ENCODE peak calls at places on chromosomes 13 and 19, in seven cellular contexts. X, N, M, A, G, Z and K are unnamed samples.

GRCh38 chr19:34588249-34588648 is 88.7 kb downstream of the SCGB2B2 start:
- DNase-seq in X (no peak), N (no peak), M (no peak), A (peak; percentile 10), G (no peak), Z (no peak), K (no peak)

GRCh38 chr19:13865243-13865577 is 11.7 kb upstream of the NANOS3 start:
- DNase-seq in X (no peak), N (no peak), M (no peak), A (no peak), G (no peak), Z (no peak), K (no peak)

GRCh38 chr19:42433503-42434260 is 6.5 kb upstream of the LIPE start:
- DNase-seq in X (peak; percentile 72), N (no peak), M (no peak), A (no peak), G (no peak), Z (peak; percentile 95), K (peak; percentile 67)

GRCh38 chr13:29993716-29994488 is 143.5 kb upstream of the UBL3 start:
- DNase-seq in X (no peak), N (no peak), M (no peak), A (no peak), G (no peak), Z (no peak), K (no peak)

GRCh38 chr19:42540071-42540553 is 11.8 kb upstream of the CEACAM1 start:
- DNase-seq in X (no peak), N (no peak), M (no peak), A (no peak), G (no peak), Z (no peak), K (no peak)

GRCh38 chr13:49694446-49694845 is 3.2 kb upstream of the EBPL start:
- DNase-seq in X (no peak), N (no peak), M (no peak), A (no peak), G (no peak), Z (no peak), K (no peak)

GRCh38 chr13:112213467-112214245 is 146.7 kb downstream of the SOX1 start:
- DNase-seq in X (no peak), N (no peak), M (no peak), A (no peak), G (no peak), Z (peak; percentile 28), K (peak; percentile 67)

GRCh38 chr19:41537789-41538188 is 38.2 kb upstream of the CEACAM21 start:
- DNase-seq in X (peak; percentile 22), N (no peak), M (no peak), A (no peak), G (no peak), Z (peak; percentile 6), K (no peak)

GRCh38 chr13:42392706-42393572 is 121.0 kb downstream of the AKAP11 start:
- DNase-seq in X (no peak), N (no peak), M (no peak), A (no peak), G (no peak), Z (no peak), K (no peak)

GRCh38 chr13:46753137-46753536 is 43.8 kb downstream of the ESD start:
- DNase-seq in X (no peak), N (no peak), M (no peak), A (no peak), G (no peak), Z (peak; percentile 66), K (no peak)

GRCh38 chr13:42891591-42891990 is 100.5 kb downstream of the EPSTI1 start:
- DNase-seq in X (no peak), N (no peak), M (no peak), A (no peak), G (no peak), Z (no peak), K (no peak)

GRCh38 chr13:37141011-37141410 is 35.5 kb upstream of the CSNK1A1L start:
- DNase-seq in X (no peak), N (no peak), M (no peak), A (no peak), G (no peak), Z (no peak), K (no peak)

DNA sequence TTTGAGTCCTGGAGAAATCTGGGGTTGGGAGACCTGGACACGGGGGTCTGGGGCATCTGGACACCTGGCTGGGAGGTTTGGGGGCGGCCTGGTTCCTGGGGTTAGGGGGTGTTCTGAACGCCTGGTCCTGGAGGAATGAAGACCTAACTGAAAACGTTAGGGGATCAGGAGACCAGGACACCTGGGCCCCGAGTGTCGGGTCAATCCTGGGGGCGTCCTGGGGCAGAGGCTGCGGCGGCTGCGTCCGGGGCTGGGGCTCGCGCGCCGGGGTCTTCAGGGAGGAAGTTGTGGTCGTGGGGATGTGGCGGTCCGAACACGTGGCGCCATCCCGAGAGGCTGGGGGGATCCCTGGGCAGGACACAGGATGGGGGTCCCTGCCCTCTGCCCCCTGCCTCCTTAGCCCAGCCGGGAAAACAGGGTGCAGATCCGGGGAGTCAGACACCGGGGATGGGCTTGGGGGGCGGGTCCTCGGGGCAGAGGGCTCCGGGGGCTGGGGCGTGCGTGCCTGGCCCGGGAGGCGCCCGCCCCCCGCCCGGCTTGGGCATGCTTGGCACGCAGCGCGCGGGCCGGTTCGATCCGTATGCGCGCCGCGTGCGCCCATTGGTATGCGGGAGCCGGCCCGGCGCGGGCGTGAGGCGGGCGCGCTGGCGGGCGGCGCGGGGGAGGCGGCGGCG is 632 bp downstream of the NPAS1 start:
- DNase-seq in X (no peak), N (peak; percentile 56), M (no peak), A (no peak), G (no peak), Z (no peak), K (no peak)
- TF ChIP-seq JUND in X (no peak), N (no peak), M (no peak), A (no peak), G (no peak), Z (no peak), K (no peak)

DNA sequence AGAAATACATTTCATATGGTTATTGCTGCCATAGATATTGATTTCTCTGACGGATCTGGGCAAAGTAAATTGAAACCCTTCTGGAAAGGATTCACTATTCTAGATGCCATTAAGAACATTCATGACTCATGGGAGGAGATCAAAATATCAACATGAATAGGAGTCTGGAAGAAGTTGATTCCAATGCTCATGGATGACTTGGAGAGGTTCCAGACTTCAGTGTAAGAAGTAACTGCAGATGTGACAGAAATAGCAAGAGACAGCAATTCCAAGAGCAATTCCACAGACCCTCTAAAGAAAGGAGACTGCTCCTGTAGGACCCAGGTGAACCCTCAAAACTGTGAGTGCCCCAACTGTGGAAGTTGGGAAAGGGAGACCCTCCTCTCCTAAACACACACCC is 30.9 kb upstream of the KCTD12 start:
- DNase-seq in X (no peak), N (no peak), M (no peak), A (no peak), G (no peak), Z (no peak), K (no peak)
- TF ChIP-seq JUND in X (no peak), N (no peak), M (no peak), A (no peak), G (no peak), Z (no peak), K (no peak)

GRCh38 chr19:39842693-39843435 is 3.3 kb downstream of the FBL start:
- DNase-seq in X (no peak), N (no peak), M (no peak), A (no peak), G (no peak), Z (no peak), K (no peak)

GRCh38 chr19:39845621-39846175 is 481 bp downstream of the FBL start:
- DNase-seq in X (peak; percentile 69), N (peak; percentile 73), M (no peak), A (no peak), G (no peak), Z (no peak), K (peak; percentile 31)

GRCh38 chr19:39846176-39846677 is at the start of gene FBL:
- DNase-seq in X (peak; percentile 99), N (peak; percentile 98), M (peak; percentile 82), A (peak; percentile 69), G (peak; percentile 57), Z (peak; percentile 84), K (peak; percentile 92)

GRCh38 chr19:39845172-39845571 is 1.0 kb downstream of the FBL start:
- DNase-seq in X (no peak), N (no peak), M (no peak), A (no peak), G (no peak), Z (no peak), K (no peak)

DNA sequence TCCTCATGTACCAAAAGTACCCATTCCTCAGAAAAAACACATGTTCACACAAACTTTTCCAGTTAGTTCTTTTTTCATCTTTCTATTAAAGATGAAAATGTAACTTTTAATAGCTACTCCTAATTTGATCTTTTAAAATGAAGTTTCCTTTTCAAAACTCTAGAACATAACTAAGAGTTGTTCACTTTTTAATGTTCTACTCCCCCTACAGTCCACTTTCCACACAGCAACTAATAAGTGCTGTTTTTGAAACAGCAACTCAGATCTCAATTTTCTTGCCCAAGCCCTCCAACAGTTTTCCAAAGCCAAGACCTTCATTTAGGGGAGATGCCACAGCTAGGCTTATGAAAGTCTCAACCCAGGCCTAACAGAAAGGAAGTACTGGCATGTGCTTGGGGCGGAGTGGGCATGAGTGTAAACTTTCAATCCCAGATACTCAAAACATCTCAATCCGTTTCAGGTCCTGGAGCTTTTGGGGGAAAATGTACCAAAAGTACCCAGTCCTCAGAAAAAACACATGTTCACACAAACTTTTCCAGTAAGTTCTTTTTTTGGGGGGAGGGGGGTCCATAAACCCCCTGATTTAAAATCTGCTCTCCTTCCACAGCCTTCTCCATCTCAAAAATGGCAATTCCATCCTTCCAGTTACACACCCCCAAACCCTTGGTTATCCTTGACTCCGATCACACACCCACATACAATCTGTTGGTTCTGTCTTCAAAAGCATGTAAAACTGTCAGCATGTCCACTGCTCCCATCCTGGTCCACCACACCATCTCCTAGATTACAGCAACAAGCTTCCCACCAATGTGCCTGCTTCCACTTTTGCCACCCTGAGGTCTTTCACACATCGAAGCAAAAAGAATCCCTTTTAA is 2.0 kb downstream of the FBL start:
- DNase-seq in X (no peak), N (peak; percentile 50), M (no peak), A (no peak), G (no peak), Z (peak; percentile 51), K (no peak)
- TF ChIP-seq JUND in X (no peak), N (no peak), M (no peak), A (no peak), G (no peak), Z (no peak), K (no peak)

DNA sequence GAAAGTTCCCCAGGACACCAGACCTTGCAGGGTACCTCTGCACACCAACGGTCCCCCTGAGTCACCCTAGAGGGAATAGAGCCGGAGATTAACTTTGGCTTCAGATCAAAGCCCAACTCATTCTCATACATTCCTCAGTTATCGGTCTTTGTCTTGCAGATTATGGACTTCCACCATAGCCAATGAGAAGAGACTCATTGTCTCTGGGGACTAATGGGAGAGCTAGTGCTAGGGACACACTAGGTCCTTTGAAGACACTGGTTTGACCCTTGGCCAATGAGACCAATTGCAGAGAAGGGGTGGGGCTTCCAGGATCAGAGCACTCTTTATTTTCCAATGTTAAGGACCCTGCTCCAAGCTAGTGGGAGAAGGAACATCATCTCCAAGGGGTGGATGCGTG is 6.1 kb downstream of the KLK7 start:
- DNase-seq in X (no peak), N (no peak), M (no peak), A (peak; percentile 45), G (no peak), Z (peak; percentile 10), K (no peak)
- TF ChIP-seq JUND in X (no peak), N (no peak), M (no peak), A (peak; percentile 9), G (no peak), Z (no peak), K (no peak)

GRCh38 chr19:52566588-52566987 is 3.5 kb upstream of the ZNF701 start:
- DNase-seq in X (peak; percentile 14), N (no peak), M (no peak), A (no peak), G (no peak), Z (no peak), K (peak; percentile 30)
- TF ChIP-seq JUND in X (peak; percentile 83), N (no peak), M (no peak), A (no peak), G (no peak), Z (no peak), K (no peak)

GRCh38 chr13:76440568-76440967 is 445.6 kb downstream of the KCTD12 start:
- DNase-seq in X (no peak), N (no peak), M (peak; percentile 17), A (no peak), G (no peak), Z (no peak), K (no peak)
- TF ChIP-seq JUND in X (no peak), N (no peak), M (no peak), A (no peak), G (no peak), Z (no peak), K (no peak)